ENCODE peak calls at places on chromosomes 7 and 10, in four cellular contexts. Y, M, T and V are unnamed samples.

GRCh38 chr10:68106656-68107055 is 2.6 kb upstream of the MYPN start:
- DNase-seq in Y (no peak), M (no peak), T (no peak), V (no peak)

GRCh38 chr7:121395494-121395960 is 581 bp downstream of the FAM3C start:
- DNase-seq in Y (peak; percentile 7), M (no peak), T (no peak), V (no peak)

GRCh38 chr7:14931511-14932215 is 29.1 kb upstream of the DGKB start:
- DNase-seq in Y (no peak), M (no peak), T (no peak), V (no peak)

GRCh38 chr10:70763567-70763966 is 21.6 kb downstream of the TBATA start:
- DNase-seq in Y (no peak), M (no peak), T (no peak), V (no peak)

GRCh38 chr10:102152545-102152890 is 329 bp downstream of the NOLC1 start:
- DNase-seq in Y (no peak), M (no peak), T (no peak), V (no peak)

GRCh38 chr7:77752016-77752415 is 46.2 kb downstream of the TMEM60 start:
- DNase-seq in Y (no peak), M (no peak), T (no peak), V (no peak)

GRCh38 chr7:135782377-135782776 is 33.8 kb upstream of the FAM180A start:
- DNase-seq in Y (no peak), M (no peak), T (no peak), V (no peak)

GRCh38 chr10:48450233-48450810 is 143.8 kb downstream of the MAPK8 start:
- DNase-seq in Y (no peak), M (no peak), T (peak; percentile 42), V (no peak)

GRCh38 chr10:130618636-130619035 is 482.4 kb downstream of the GLRX3 start:
- DNase-seq in Y (no peak), M (no peak), T (no peak), V (no peak)

GRCh38 chr7:50502001-50502684 is 52.0 kb upstream of the FIGNL1 start:
- DNase-seq in Y (no peak), M (no peak), T (no peak), V (no peak)

DNA sequence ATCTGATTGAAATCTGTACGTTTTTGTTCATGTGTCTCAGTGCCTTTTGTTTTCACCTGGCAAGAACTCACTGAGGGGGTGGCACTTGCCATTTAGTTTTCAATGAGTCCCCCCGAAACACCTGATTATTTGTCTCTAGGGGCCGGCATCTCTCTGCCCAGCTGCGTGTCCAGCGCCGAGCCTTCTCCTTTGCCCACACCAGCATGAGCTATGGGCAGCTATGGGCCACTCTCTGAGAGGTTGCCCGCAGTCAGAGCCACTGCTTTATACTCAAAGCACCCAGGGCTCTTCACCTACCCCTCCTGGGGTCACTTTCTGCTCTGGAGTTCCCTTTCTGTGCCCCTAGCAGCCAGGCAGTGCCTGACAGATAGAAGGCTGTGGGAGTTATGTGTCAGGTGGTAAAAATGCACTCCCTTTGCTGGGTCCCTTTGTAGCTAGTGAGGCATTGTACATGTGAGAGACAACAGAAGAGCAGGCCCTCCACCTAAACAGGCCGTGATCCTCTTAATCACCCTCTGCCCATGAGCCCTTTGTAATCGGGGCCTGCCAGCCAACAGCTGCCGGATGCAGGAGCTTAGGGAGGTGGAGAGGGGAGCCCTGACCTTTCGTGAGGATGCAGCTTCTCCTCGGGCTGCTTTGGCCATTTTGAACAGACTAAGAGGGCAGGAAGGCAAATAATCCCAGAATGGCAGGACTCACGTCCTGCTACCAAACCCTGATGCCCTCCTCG is 133.0 kb upstream of the NPS start:
- DNase-seq in Y (no peak), M (no peak), T (no peak), V (no peak)
- TF ChIP-seq FOSL1 in Y (no peak), M (no peak), T (no peak), V (no peak)

DNA sequence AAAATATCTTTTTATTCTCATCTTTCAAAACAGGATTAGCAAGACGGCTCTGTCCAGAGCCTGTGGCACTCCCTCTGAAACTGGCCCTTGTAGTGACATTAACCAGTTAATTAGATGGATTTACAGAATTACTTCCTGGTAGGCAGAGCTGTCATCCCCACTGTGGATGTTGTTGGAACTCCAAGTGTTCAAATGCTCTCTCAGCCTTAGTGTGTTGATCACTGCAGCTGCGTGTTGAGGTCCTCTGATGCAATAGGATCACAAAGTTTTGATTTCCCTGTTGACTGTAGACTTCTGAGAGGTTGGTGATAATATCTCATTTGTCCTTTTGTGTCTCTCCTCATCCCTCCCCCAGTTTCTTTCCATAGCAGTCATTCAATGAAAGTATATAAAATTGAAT is 117.3 kb upstream of the CDK6 start:
- DNase-seq in Y (no peak), M (no peak), T (no peak), V (no peak)
- TF ChIP-seq SP1 in Y (no peak), M (no peak), T (no peak), V (no peak)

DNA sequence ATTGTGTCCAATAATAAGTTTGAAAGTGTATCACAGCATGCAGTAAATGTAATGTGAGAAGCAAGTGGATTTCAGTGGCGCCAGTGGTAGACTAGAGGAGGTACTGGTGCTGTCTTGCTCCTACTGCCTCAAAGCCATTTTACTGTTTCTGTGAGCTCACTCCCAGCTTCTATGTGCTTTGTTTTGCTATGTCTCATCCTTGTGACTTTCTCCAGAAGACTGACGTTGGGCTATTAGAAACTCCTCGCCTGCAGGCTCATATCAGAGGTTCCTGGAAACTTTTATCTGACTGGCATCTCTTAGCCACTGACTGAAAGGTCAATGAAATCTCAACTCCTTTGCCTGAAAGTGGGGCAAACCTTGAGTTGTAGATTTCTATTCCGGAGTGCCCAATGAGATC is 66.3 kb upstream of the SORCS1 start:
- DNase-seq in Y (no peak), M (no peak), T (no peak), V (no peak)
- TF ChIP-seq FOSL1 in Y (no peak), M (no peak), T (no peak), V (no peak)

GRCh38 chr10:104327745-104328635 is 10.3 kb downstream of the ITPRIP start:
- DNase-seq in Y (peak; percentile 28), M (no peak), T (no peak), V (no peak)
- TF ChIP-seq SP1 in Y (no peak), M (no peak), T (peak; percentile 5), V (no peak)

GRCh38 chr10:71902351-71902750 is 51.3 kb upstream of the PSAP start:
- DNase-seq in Y (no peak), M (no peak), T (no peak), V (no peak)

GRCh38 chr10:71893920-71894319 is 42.9 kb upstream of the PSAP start:
- DNase-seq in Y (peak; percentile 78), M (peak; percentile 54), T (no peak), V (no peak)

GRCh38 chr10:71905164-71905563 is 54.1 kb upstream of the PSAP start:
- DNase-seq in Y (no peak), M (no peak), T (no peak), V (no peak)

GRCh38 chr10:71900441-71901180 is 49.6 kb upstream of the PSAP start:
- DNase-seq in Y (no peak), M (no peak), T (no peak), V (no peak)

DNA sequence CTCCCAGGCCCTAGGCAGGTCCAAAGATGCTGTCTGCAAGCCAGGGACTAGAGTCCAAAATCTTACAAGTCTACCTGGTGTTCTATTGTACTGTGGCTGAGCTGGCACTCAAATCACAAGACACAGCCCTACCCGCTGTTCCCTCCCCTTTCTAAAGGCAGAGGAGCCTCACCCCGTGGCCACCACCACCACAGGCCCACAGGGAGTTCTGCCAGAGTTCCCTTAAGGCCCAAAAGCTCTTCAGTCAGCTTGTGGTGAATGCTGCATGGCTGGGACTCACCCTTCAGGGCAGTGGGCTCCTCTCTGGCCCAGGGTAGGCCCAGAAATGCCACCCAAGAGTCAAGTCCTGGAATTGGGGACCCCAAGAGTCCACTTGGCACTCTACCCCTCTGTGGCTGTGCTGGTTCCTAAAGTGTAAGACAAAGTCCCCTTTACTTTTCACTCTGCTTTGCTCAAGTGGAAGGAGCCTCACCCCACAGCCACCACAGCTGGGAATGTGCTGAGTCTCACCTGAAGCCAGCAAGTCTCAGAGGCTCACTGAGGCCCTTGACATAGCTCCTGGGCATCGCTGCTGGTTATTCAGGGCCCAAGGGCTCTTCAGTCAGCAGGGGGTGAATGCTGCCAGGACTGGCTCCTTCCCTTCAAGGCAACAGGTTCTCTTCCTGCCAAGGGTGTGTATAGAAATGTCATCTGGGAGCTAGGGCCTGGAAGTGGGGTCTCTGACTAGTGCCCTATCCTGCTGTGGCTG is 48.8 kb upstream of the PSAP start:
- DNase-seq in Y (no peak), M (no peak), T (no peak), V (no peak)
- TF ChIP-seq FOSL1 in Y (no peak), M (no peak), T (no peak), V (no peak)